ENCODE peak calls at places on chromosomes 7 and 10, in eight cellular contexts. W, D, O, I, B, N, X and U are unnamed samples. For H3K79me2, the result is how much of the 10 kb centered on the place peaks cover.

GRCh38 chr7:85201209-85201608 is 14.4 kb upstream of the SEMA3D start:
- DNase-seq in D (no peak), I (no peak), O (no peak), X (no peak), W (no peak), N (no peak), B (no peak), U (no peak)

GRCh38 chr7:19464751-19465150 is 244.1 kb downstream of the POLR1F start:
- DNase-seq in X (no peak), W (no peak), O (no peak), I (no peak), B (no peak), D (no peak), N (no peak), U (no peak)

GRCh38 chr10:3530346-3531096 is 254.5 kb downstream of the KLF6 start:
- DNase-seq in X (no peak), D (no peak), I (no peak), W (no peak), B (no peak), O (no peak), N (no peak), U (no peak)

GRCh38 chr7:79770053-79770452 is 316.6 kb upstream of the MAGI2 start:
- DNase-seq in X (no peak), N (no peak), O (no peak), D (peak), W (no peak), I (no peak), B (no peak), U (no peak)

GRCh38 chr7:6228363-6228762 is 44.1 kb downstream of the CYTH3 start:
- DNase-seq in W (peak), O (no peak), B (peak), D (peak), I (no peak), X (no peak), N (no peak), U (peak)

GRCh38 chr7:137755846-137756685 is 90.7 kb downstream of the DGKI start:
- DNase-seq in W (no peak), I (no peak), D (no peak), X (no peak), O (no peak), B (no peak), N (no peak), U (no peak)

GRCh38 chr7:36972140-36972518 is 247.8 kb upstream of the AOAH start:
- DNase-seq in N (peak), D (no peak), X (no peak), I (no peak), W (no peak), B (no peak), O (no peak), U (no peak)

GRCh38 chr10:71087622-71088021 is 124.7 kb upstream of the UNC5B start:
- DNase-seq in I (no peak), B (no peak), O (no peak), D (no peak), X (no peak), W (no peak), N (no peak), U (no peak)

GRCh38 chr7:149856-150636 is 42.3 kb upstream of the FAM20C start:
- DNase-seq in N (no peak), O (no peak), D (no peak), X (no peak), I (no peak), W (no peak), B (peak), U (peak)

GRCh38 chr10:118967160-118967559 is 62.4 kb upstream of the NANOS1 start:
- DNase-seq in I (no peak), D (no peak), O (no peak), X (no peak), W (no peak), B (no peak), N (no peak), U (no peak)

GRCh38 chr10:52526251-52526823 is 212.3 kb downstream of the DKK1 start:
- DNase-seq in N (no peak), B (no peak), W (no peak), X (no peak), I (no peak), D (peak), O (no peak), U (no peak)

GRCh38 chr10:23517155-23517554 is 78.3 kb downstream of the OTUD1 start:
- DNase-seq in B (no peak), I (no peak), X (no peak), N (peak), O (no peak), D (no peak), W (no peak), U (no peak)

GRCh38 chr10:91541481-91541880 is 91.4 kb downstream of the PPP1R3C start:
- DNase-seq in B (no peak), I (no peak), N (no peak), D (no peak), O (no peak), X (no peak), W (no peak), U (no peak)

GRCh38 chr7:151402029-151402835 is 7.6 kb downstream of the WDR86 start:
- DNase-seq in N (no peak), B (peak), O (no peak), W (peak), D (no peak), X (no peak), I (no peak), U (peak)
- H3K79me2 ChIP-seq in N (under half), B (under half), O (under half), W (under half), D (under half), X (under half), I (under half), U (under half)

GRCh38 chr7:142855756-142856564 is 1.1 kb downstream of the EPHB6 start:
- DNase-seq in O (no peak), D (no peak), N (no peak), W (no peak), X (no peak), B (peak), I (no peak), U (no peak)

GRCh38 chr7:142855401-142855743 is 496 bp downstream of the EPHB6 start:
- DNase-seq in I (no peak), N (no peak), O (no peak), D (no peak), W (peak), B (no peak), X (no peak), U (peak)

GRCh38 chr7:142853739-142854504 is 954 bp upstream of the EPHB6 start:
- DNase-seq in D (peak), X (no peak), B (peak), O (peak), W (peak), I (peak), N (peak), U (peak)

GRCh38 chr7:142856565-142857245 is 1.8 kb downstream of the EPHB6 start:
- DNase-seq in W (no peak), B (no peak), X (no peak), D (no peak), N (no peak), O (no peak), I (no peak), U (no peak)

DNA sequence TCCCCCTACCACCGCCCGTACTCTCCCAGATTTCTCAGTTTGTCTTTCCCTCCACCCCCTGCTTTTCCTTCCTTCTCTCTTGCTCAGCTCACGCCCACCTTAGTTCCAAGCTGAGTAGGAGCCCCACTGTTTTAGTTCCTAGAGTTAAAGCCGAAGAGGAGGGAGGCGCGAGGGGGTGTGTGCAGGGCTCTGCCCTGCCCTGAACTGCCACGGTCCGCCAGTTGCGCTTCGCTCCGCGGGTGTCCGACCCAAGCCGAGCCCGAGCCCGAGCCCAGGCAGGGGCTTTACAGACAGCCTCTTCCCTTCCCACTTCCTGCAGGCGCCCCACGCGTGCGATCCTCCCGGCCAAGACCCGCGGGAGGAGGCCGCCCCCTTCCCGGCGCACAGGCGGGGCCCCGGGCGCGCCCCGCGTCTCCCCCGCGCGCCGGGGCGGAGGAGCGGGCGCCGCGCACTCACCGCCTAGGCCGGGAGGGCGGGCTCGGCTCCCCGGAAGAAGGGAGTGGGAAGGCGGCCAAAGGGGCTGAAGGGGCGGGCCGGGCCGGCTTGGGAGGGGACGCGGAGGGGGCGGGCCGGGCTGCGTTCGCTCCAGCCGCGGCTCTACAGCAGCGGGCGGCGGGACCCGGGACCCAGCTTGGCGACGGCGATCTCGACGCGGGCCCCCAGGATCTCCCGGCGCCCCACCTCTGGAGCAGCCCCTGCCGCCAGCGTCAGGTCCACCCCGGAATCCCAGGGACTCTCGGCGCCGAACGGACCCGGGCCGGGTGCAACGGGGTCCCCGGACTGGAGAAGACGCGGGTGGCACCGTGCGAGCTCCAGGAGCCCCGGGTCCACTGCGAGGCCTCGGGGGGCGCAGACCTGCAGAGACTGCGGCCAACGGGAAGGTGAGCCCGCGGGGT is at the start of gene EPHB6:
- DNase-seq in W (peak), B (peak), O (no peak), D (no peak), I (no peak), N (no peak), X (no peak), U (peak)
- TF ChIP-seq POLR2AphosphoS5 in W (no peak), B (no peak), O (peak), D (no peak), I (no peak), N (no peak), X (no peak), U (peak)

GRCh38 chr7:112224186-112224585 is 17.7 kb downstream of the ZNF277 start:
- DNase-seq in W (no peak), O (no peak), I (no peak), X (no peak), D (no peak), B (no peak), N (no peak), U (no peak)
- H3K79me2 ChIP-seq in W (under half), O (under half), I (under half), X (under half), D (under half), B (under half), N (half or more), U (half or more)

GRCh38 chr7:44101304-44101965 is 2.7 kb upstream of the AEBP1 start:
- DNase-seq in N (no peak), X (no peak), D (no peak), W (no peak), O (no peak), B (no peak), I (no peak), U (no peak)

GRCh38 chr7:44099669-44100068 is 4.5 kb upstream of the AEBP1 start:
- DNase-seq in D (no peak), I (no peak), W (no peak), N (no peak), B (no peak), O (no peak), X (no peak), U (no peak)

GRCh38 chr7:44101966-44102845 is 1.9 kb upstream of the AEBP1 start:
- DNase-seq in W (no peak), D (no peak), B (no peak), O (no peak), I (no peak), X (no peak), N (no peak), U (no peak)

GRCh38 chr7:44098092-44099068 is 5.8 kb upstream of the AEBP1 start:
- DNase-seq in B (no peak), D (no peak), X (no peak), W (no peak), I (no peak), O (no peak), N (no peak), U (no peak)

DNA sequence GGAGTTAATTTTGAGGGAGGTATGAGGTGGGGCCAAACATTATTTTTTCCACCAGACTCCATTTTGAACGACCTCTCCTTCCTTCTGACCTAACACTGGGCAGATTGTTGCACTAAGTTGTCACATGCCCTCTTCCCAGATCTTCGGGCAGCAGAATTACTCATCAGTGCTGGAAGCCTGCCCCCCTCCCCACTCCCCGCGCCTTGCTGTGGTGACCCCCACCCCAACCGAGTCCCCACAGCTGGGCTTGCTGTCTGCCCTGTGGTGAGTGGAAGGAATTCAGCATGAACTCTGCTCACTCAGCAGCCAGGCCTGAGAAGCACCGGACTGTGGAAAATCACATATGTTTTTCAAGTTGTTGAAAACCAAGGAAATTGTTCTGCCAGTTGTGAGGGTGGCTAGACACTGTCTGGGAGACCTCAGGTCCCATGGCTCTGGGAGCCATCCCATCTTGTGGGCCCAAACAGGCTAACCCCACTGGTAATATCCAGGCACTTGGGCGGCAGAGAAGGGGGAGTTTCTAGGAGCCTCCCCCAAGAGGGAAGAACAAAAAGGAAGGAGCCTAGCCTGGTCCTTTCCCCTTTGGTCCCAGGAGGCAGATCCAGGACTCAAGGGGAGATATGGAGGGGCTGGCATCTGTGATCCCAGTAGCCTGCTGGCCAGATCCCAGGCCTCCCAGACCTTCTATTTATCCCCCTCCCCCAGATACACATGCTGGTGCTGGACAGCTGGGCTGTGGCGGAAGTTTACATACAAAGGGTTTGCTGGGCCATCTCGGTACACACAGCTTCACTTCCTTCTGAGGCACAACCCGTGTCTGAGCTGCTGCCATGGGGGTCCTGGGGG is 3.5 kb upstream of the AEBP1 start:
- DNase-seq in B (peak), O (no peak), X (no peak), I (no peak), D (no peak), W (no peak), N (no peak), U (no peak)
- TF ChIP-seq POLR2AphosphoS5 in B (no peak), O (no peak), X (no peak), I (no peak), D (no peak), W (no peak), N (no peak), U (no peak)

DNA sequence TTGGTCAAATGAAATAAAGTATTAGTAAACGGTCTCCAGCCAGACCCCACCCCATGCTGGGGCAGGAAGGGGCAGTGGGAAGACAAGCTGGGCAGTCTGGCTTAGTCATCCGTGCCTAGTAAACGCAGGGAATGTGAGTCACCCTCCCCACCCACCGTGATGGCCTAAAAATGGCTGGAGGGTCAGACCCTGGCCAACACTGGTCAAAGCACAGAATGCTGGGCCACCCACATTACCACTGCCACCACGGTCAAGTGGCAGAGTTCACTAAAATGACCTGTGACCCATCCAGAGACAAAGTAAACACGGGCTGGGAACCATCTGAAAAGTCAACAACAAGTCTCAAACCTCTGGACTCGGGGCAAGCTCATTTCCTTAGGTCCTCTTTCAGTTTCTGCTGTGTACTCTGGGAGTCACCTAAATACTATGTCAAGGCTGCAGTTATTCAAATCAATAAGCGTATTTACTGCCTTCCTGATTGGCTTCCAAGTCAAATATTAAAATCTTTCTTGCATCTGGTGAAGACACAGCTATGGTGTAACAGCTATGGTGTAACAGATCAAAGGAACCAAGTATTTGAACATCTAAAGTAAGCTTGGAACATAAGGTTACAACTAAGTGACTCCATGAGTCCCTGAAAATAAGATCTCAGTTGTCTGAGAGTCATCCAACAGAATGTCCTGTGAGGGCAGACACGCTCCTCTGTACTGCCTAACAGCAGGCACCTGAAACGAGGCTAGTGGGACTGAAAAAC is 3.0 kb downstream of the ZFAND2A start:
- DNase-seq in D (peak), B (no peak), N (peak), W (no peak), X (no peak), O (no peak), I (no peak), U (no peak)
- H3K79me2 ChIP-seq in D (under half), B (half or more), N (half or more), W (under half), X (under half), O (half or more), I (under half), U (under half)

DNA sequence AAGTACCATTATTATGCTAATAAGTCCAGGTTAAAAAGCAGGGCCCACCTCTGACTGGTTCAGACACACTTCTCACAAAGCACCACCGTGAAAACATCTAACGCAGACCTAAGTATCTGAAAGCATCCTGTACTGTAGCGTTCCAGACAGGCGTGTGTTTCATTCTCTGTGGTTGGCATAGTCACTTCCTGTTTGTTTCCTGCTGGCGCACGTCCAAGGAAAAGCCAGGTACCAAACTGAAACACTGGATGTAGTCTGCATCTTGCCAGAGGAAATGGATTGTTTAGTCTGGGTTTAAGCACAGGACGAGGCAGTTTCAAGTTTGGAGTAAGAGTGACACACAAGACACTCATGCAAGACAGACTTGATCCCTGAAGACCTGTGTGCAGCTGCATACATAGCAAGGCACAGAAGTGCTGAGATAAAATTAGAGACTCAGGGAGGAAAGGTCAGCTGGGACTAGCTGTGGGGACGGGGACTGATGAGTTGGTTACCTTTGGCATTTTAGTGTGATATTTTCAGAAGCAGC is 23.3 kb downstream of the BPGM start:
- DNase-seq in D (peak), X (peak), N (no peak), W (peak), I (no peak), B (peak), O (peak), U (no peak)
- TF ChIP-seq POLR2AphosphoS5 in D (peak), X (no peak), N (no peak), W (no peak), I (no peak), B (peak), O (no peak), U (no peak)

DNA sequence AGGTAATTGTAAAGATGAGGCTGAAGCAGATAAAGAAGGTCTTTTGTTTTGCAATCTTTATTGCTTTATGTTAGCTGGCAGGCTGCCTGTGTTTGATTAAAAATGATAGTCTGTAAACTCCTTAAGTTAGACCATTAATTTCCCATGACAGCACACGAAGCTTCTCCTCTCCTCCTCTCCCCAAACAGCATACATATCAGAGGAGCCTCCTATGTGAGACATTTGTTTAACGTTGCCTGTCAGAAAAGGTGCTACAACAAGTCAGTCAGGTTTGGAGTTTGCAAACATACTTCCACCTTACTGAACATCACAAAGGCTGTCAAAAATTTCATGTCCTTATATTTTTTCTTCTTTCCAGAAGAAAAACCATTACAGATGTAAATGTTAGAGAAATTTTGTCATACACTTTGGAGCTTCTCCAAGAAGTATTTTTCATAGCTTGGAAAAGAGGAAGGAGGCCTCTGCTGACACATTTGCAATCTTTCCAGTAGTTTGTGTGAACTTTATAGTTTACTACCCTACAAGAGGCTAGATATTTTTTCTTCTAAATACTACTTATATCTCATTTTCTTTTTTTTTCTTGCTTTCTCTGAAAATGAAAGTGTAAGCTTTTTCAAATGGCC is 393.1 kb downstream of the EXOC4 start:
- DNase-seq in D (no peak), O (no peak), X (no peak), I (no peak), W (no peak), N (no peak), B (no peak), U (no peak)
- H3K79me2 ChIP-seq in D (under half), O (under half), X (under half), I (under half), W (under half), N (under half), B (under half), U (under half)